ENCODE peak calls at places on chromosome 10, in six cellular contexts. D is neural crest cell, K is GM13976, P is BJ, W is mammary epithelial cell, Q is thoracic aorta. I is an unnamed sample.

GRCh38 chr10:17179002-17179401 is 22.5 kb downstream of the TRDMT1 start:
- DNase-seq in K (no peak), W (no peak), Q (no peak), D (no peak), P (no peak), I (no peak)

GRCh38 chr10:63633677-63634487 is 112.7 kb downstream of the REEP3 start:
- DNase-seq in W (peak), K (no peak), P (no peak), Q (no peak), D (no peak), I (no peak)

GRCh38 chr10:104641150-104642000 is at the start of gene SORCS3:
- DNase-seq in P (no peak), K (no peak), D (peak), Q (no peak), W (no peak), I (no peak)

GRCh38 chr10:114402233-114402632 is 2.1 kb downstream of the AFAP1L2 start:
- DNase-seq in K (no peak), P (no peak), W (peak), Q (no peak), D (no peak), I (no peak)

GRCh38 chr10:97490592-97490991 is 7.6 kb downstream of the MMS19 start:
- DNase-seq in D (no peak), Q (no peak), P (no peak), K (no peak), W (no peak), I (no peak)

GRCh38 chr10:126215767-126216166 is 172.5 kb downstream of the ADAM12 start:
- DNase-seq in D (no peak), W (no peak), Q (no peak), K (no peak), P (no peak), I (no peak)

GRCh38 chr10:75450654-75451419 is 19.4 kb downstream of the LRMDA start:
- DNase-seq in Q (no peak), K (no peak), P (no peak), W (no peak), D (no peak), I (no peak)

GRCh38 chr10:26044123-26044749 is 110.2 kb downstream of the MYO3A start:
- DNase-seq in D (no peak), Q (no peak), K (no peak), P (no peak), W (no peak), I (no peak)

GRCh38 chr10:99431190-99431549 is 746 bp upstream of the GOT1 start:
- DNase-seq in Q (no peak), P (peak), W (peak), K (peak), D (no peak), I (no peak)

GRCh38 chr10:34908472-34908871 is 93.4 kb upstream of the PARD3 start:
- DNase-seq in P (peak), Q (no peak), D (no peak), W (peak), K (peak), I (no peak)

GRCh38 chr10:52420656-52421055 is 106.6 kb downstream of the DKK1 start:
- DNase-seq in P (no peak), W (no peak), Q (no peak), D (no peak), K (no peak), I (no peak)

GRCh38 chr10:97169063-97169462 is 16.7 kb downstream of the SLIT1 start:
- DNase-seq in D (no peak), W (no peak), P (no peak), K (no peak), Q (no peak), I (peak)

GRCh38 chr10:116708877-116709276 is 33.5 kb downstream of the HSPA12A start:
- DNase-seq in Q (no peak), W (no peak), P (no peak), K (no peak), D (no peak), I (no peak)

GRCh38 chr10:84314269-84314668 is 14.1 kb upstream of the CCSER2 start:
- DNase-seq in D (no peak), P (no peak), Q (no peak), W (no peak), K (no peak), I (no peak)

GRCh38 chr10:78889536-78890063 is 179.2 kb upstream of the ZMIZ1 start:
- DNase-seq in P (no peak), W (no peak), D (no peak), Q (no peak), K (no peak), I (no peak)

GRCh38 chr10:55631071-55631654 is 729.9 kb downstream of the ZWINT start:
- DNase-seq in W (peak), D (peak), Q (no peak), K (peak), P (no peak), I (peak)

GRCh38 chr10:100872034-100872791 is 40.5 kb upstream of the SLF2 start:
- DNase-seq in Q (no peak), W (peak), K (peak), D (peak), P (no peak), I (peak)

GRCh38 chr10:99527526-99528255 is 5.1 kb upstream of the NKX2-3 start:
- DNase-seq in K (no peak), D (no peak), Q (no peak), W (no peak), P (no peak), I (no peak)

GRCh38 chr10:49327036-49327813 is 28.3 kb downstream of the C10orf71 start:
- DNase-seq in W (no peak), D (no peak), Q (no peak), P (no peak), K (no peak), I (no peak)

GRCh38 chr10:29627201-29628105 is 7.3 kb downstream of the SVIL start:
- DNase-seq in W (peak), Q (no peak), K (no peak), D (no peak), P (no peak), I (no peak)

GRCh38 chr10:47035447-47036337 is 124.5 kb downstream of the PTPN20 start:
- DNase-seq in Q (no peak), P (no peak), K (no peak), D (no peak), W (no peak), I (no peak)

GRCh38 chr10:101687088-101687487 is 7.9 kb downstream of the FBXW4 start:
- DNase-seq in P (no peak), K (no peak), W (no peak), D (no peak), Q (no peak), I (no peak)

GRCh38 chr10:6918305-6918704 is 338.2 kb upstream of the PRKCQ start:
- DNase-seq in W (no peak), D (peak), Q (no peak), K (peak), P (no peak), I (no peak)

GRCh38 chr10:86176850-86177249 is 189.7 kb downstream of the GRID1 start:
- DNase-seq in Q (no peak), P (no peak), W (no peak), K (no peak), D (no peak), I (no peak)

GRCh38 chr10:62459072-62459471 is 84.9 kb downstream of the ZNF365 start:
- DNase-seq in W (no peak), K (no peak), D (no peak), Q (no peak), P (peak), I (no peak)

GRCh38 chr10:5709865-5710264 is 25.2 kb downstream of the TASOR2 start:
- DNase-seq in K (no peak), Q (no peak), P (no peak), W (no peak), D (no peak), I (no peak)

GRCh38 chr10:112799726-112800510 is 150.1 kb upstream of the TCF7L2 start:
- DNase-seq in W (no peak), K (no peak), D (no peak), P (no peak), Q (no peak), I (no peak)

GRCh38 chr10:64444578-64444977 is 923.4 kb downstream of the REEP3 start:
- DNase-seq in Q (no peak), K (no peak), W (no peak), P (no peak), D (no peak), I (no peak)

GRCh38 chr10:16816142-16816541 is 1.1 kb downstream of the RSU1 start:
- DNase-seq in D (no peak), K (no peak), Q (no peak), W (no peak), P (no peak), I (no peak)

GRCh38 chr10:105733919-105734318 is 1092.8 kb downstream of the SORCS3 start:
- DNase-seq in D (no peak), P (no peak), K (no peak), Q (no peak), W (no peak), I (no peak)

DNA sequence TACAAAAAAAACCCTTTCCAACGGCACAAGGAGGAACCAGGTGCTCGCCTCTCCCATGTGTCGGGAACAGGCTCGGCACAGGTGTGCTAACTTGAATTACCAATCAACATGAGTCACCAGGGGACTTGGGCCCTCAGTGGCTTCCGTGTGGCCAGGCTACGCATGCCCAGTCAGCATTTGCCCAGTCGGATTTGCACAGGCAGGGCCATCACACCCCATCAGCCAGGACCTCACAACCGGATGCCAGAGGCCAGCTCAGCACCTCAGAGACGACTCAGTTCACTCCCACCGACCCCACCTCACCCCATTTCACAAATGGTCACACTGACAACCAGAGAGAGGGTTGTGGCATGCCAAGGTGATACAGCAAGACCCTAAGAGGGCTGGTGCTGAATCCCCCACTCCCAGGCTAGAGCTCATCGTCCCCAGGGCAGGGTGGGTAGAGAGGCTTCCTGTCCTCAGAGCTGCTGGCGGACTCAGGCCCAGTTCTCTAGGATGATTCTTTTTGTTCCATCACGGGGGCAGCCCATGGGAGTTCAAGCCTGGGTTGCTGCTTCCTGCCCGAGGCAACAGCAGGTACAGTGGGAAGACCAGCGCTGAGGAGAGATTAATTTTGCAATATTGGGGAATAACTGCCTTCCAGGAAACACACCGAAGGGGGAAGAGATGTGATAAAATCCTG is 13.6 kb downstream of the ANXA11 start:
- DNase-seq in Q (no peak), W (peak), D (no peak), K (no peak), P (no peak), I (no peak)
- TF ChIP-seq CTCF in Q (no peak), W (no peak), D (no peak), K (no peak), P (no peak), I (no peak)

DNA sequence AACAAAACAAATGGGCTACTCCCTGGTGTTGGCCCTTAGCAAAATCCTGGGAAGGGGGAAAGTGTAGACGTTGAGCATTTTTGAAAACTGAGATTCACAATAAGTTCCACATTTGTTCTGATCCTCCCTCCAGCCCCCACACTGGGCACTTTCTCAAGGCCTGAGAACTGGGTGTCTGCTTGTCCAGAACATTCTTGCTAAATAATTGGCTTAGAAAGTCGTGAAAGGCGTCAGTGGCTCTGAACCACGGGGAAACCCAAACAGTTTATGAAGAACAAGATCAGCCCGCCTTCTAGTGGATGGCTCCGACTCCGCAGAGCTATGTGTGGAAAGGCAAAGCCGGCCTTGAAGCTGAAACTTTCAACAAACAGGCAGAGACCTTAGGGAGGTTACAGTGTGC is 370.1 kb downstream of the PRPF18 start:
- DNase-seq in Q (peak), D (no peak), P (no peak), W (no peak), K (no peak), I (no peak)
- TF ChIP-seq CTCF in Q (peak), D (no peak), P (peak), W (no peak), K (no peak), I (no peak)

DNA sequence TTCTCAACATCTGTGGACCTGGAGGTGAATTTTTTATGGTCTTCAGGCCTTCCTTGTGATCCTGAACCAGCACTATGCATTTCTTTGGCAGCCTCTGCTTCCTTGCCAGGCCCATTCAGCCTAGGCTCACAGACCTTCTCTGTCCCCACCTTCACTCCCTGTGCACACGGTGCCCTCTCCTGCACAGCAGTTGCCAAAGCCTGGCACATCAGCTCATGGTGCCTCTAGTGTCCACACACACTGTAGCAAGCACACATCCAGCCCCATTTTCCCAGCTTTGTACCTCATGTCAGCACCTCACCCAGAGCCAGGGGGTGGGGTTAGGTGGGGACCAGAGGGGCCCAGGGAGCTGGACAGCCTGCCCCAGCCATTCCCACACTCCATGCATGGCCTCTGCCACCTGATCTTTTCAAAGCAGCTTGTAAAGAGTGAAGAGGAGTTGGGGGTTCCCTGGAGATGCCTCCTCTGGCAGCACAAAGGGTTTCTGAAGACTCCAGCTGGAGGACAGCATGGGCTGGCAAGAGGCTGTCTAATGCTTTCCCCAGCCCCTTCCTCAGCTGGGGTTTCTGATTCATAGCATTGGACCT is 57.9 kb upstream of the TMEM72 start:
- DNase-seq in Q (no peak), D (no peak), P (no peak), K (no peak), W (no peak), I (no peak)
- TF ChIP-seq CTCF in Q (no peak), D (no peak), P (peak), K (no peak), W (peak), I (no peak)

GRCh38 chr10:66259836-66260235 is 666.0 kb upstream of the LRRTM3 start:
- DNase-seq in P (no peak), Q (no peak), W (no peak), D (no peak), K (no peak), I (no peak)

DNA sequence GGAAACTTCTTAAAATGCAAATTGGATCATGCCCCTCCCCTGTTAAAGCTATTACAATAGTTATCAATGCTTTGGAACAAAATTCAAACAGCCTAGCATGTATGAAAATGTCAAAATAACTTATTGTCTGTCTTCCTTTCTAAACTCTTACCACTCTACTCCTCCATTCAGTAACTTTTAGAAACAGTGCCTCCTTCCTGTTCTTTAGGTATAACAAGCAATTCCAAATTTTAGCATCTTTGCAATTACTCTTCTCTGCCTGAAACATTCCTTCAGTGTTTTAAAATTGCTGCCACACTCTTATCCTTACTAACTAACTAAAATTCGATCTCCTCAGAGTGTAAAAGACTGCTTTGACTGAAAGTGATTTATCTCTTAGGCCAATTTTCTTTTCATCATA is 660.4 kb upstream of the LRRTM3 start:
- DNase-seq in Q (no peak), K (no peak), P (no peak), W (no peak), D (no peak), I (no peak)
- TF ChIP-seq CTCF in Q (no peak), K (no peak), P (no peak), W (no peak), D (no peak), I (no peak)

DNA sequence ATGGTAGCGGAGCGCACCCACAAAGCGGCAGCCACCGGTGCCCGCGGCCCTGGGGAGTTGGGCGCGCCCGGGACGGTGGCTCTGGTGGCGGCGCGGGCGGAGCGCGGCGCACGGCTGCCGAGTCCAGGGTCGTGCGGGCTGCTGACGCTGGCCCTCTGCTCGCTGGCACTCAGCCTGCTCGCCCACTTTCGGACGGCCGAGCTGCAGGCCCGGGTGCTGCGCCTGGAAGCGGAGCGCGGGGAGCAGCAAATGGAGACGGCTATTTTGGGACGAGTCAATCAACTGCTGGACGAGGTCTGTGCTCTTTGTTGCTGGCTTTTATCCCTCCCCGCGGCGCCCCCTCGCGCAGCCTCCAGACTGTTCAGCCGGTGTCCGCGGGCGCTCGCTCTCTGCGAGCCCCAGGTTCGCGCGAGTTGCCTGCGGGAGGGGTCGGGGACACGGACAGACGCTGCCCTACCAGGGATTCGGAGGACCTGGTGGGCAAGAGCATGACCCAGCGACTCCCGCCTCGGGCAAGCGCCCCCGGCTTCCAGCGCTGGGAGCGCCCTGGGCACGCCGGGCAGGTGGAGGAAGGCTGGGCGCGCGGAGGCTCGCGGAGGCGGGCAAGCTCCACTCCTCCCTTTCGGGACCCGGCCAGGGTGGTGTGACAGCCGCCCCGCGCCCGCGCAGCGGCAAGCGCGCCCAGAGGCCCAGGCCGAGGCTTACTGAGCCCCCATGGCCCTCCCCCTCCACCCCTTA is 887 bp downstream of the COL13A1 start:
- DNase-seq in W (peak), Q (no peak), K (no peak), P (no peak), D (peak), I (no peak)
- TF ChIP-seq CTCF in W (no peak), Q (peak), K (no peak), P (peak), D (peak), I (no peak)

DNA sequence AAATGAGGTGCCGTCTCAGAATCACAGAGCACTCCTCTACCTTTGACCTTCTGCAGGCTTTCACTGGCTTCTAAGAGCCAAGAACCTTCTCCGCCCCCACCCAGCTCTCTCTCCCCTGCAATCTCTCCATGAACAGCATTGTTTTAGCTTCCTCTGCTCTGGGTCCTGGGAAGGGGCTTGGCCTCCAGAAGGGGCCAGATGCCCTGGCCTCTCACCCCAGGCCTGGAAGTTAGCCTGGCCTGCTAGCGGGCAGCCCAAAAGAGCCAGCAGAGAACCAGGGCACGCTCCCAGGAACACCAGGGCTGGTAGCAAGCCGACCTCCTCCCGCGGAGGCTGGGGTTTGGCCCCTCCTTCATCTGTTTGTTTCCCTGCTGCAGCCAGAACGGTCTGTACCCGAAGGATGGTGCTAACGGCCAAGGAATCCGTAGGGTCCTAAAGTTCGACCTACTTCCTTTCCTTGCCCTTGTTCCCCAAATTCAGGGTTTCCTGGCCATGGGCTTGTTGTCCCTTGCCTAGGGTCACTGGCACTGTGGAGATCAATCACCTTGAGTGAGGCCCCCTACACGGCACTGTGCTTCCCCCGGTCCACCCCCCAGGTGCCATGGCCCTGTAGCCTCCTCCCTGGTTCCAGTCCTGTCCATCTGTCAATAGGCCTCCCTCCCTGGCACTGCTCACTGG is 18.7 kb upstream of the DDIT4 start:
- DNase-seq in Q (peak), K (peak), W (peak), P (no peak), D (peak), I (no peak)
- TF ChIP-seq CTCF in Q (no peak), K (no peak), W (peak), P (no peak), D (no peak), I (no peak)

I was measured in D721Med.